ENCODE peak calls at places on chromosomes 3 and 15, in six cellular contexts. T, K, N, Q, O and F are unnamed samples.

GRCh38 chr15:90959028-90959595 is 4.4 kb downstream of the RCCD1 start:
- DNase-seq in T (no peak), K (no peak), N (no peak), Q (no peak), O (no peak), F (no peak)

GRCh38 chr3:102225407-102226132 is 209.2 kb upstream of the ZPLD1 start:
- DNase-seq in T (peak), K (peak), N (peak), Q (peak), O (peak), F (no peak)

GRCh38 chr15:67823371-67824156 is 1.7 kb upstream of the SKOR1 start:
- DNase-seq in T (no peak), K (no peak), N (no peak), Q (no peak), O (no peak), F (no peak)

GRCh38 chr3:139222100-139222657 is 121.6 kb upstream of the MRPS22 start:
- DNase-seq in T (no peak), K (no peak), N (no peak), Q (no peak), O (no peak), F (no peak)

GRCh38 chr3:78978037-78978436 is 789.8 kb downstream of the ROBO1 start:
- DNase-seq in T (no peak), K (no peak), N (peak), Q (no peak), O (no peak), F (no peak)

GRCh38 chr3:99925584-99925983 is 107.9 kb downstream of the CMSS1 start:
- DNase-seq in T (no peak), K (peak), N (peak), Q (no peak), O (peak), F (no peak)

GRCh38 chr3:63479661-63480035 is 172.8 kb upstream of the SNTN start:
- DNase-seq in T (peak), K (no peak), N (no peak), Q (no peak), O (no peak), F (no peak)

GRCh38 chr3:62665627-62666433 is 209.4 kb downstream of the CADPS start:
- DNase-seq in T (peak), K (peak), N (peak), Q (peak), O (peak), F (no peak)

GRCh38 chr15:57418640-57419039 is 42.3 kb downstream of the CGNL1 start:
- DNase-seq in T (no peak), K (no peak), N (no peak), Q (no peak), O (peak), F (no peak)